ENCODE peak calls at places on chromosomes 12 and 14, in eight cellular contexts. H is A549, E is tibial nerve, J is spleen, Z is transverse colon, G is keratinocyte, U is fibroblast of lung, K is body of pancreas. N is an unnamed sample.
A peak's percentile ranks its signal among the peaks of the same experiment; 100 is the strongest.

GRCh38 chr12:11853126-11853525 is 203.7 kb downstream of the ETV6 start:
- DNase-seq in Z (peak; percentile 49), K (no peak), J (no peak), U (no peak), G (no peak), E (no peak), H (no peak), N (no peak)

GRCh38 chr14:102544745-102545460 is 35.3 kb upstream of the ANKRD9 start:
- DNase-seq in U (no peak), E (no peak), Z (peak; percentile 78), H (no peak), K (no peak), J (no peak), G (no peak), N (no peak)

GRCh38 chr14:74258705-74259035 is 19.4 kb downstream of the VSX2 start:
- DNase-seq in H (no peak), J (no peak), E (no peak), Z (no peak), U (no peak), G (no peak), K (no peak), N (no peak)

GRCh38 chr14:89701079-89702043 is 253.2 kb downstream of the EFCAB11 start:
- DNase-seq in U (peak; percentile 79), J (peak; percentile 98), E (peak; percentile 61), Z (peak; percentile 92), K (peak; percentile 89), H (peak; percentile 52), G (no peak), N (peak; percentile 84)

GRCh38 chr12:95318071-95318545 is 100.5 kb downstream of the VEZT start:
- DNase-seq in Z (no peak), E (no peak), J (no peak), G (no peak), U (peak; percentile 77), H (peak; percentile 96), K (no peak), N (peak; percentile 74)

GRCh38 chr12:108234155-108234554 is 105.0 kb downstream of the CMKLR1 start:
- DNase-seq in H (no peak), E (peak; percentile 34), J (no peak), U (no peak), K (no peak), G (no peak), Z (no peak), N (peak; percentile 5)

GRCh38 chr12:86526060-86526595 is 269.9 kb upstream of the MGAT4C start:
- DNase-seq in H (no peak), J (no peak), Z (no peak), U (no peak), K (no peak), G (no peak), E (no peak), N (no peak)

GRCh38 chr12:49872781-49873181 is 29.9 kb upstream of the BCDIN3D start:
- DNase-seq in H (no peak), E (no peak), J (no peak), G (no peak), Z (no peak), U (peak; percentile 22), K (no peak), N (peak; percentile 60)

GRCh38 chr12:48999371-49000131 is at the start of gene DDN:
- DNase-seq in K (peak; percentile 24), G (no peak), H (peak; percentile 63), Z (no peak), U (peak; percentile 17), E (no peak), J (peak; percentile 86), N (peak; percentile 29)

GRCh38 chr14:91873476-91874265 is 6.3 kb upstream of the TC2N start:
- DNase-seq in U (peak; percentile 36), E (no peak), K (no peak), H (no peak), Z (peak; percentile 59), G (no peak), J (peak; percentile 81), N (peak; percentile 31)

GRCh38 chr12:132524405-132524804 is 34.5 kb downstream of the FBRSL1 start:
- DNase-seq in H (peak; percentile 90), U (peak; percentile 17), K (no peak), Z (no peak), E (no peak), G (peak; percentile 86), J (no peak), N (peak; percentile 6)

GRCh38 chr12:45409966-45410365 is 194.1 kb downstream of the ANO6 start:
- DNase-seq in Z (no peak), U (peak; percentile 44), K (no peak), E (no peak), J (no peak), G (no peak), H (no peak), N (peak; percentile 45)

GRCh38 chr12:122943196-122943595 is 23.1 kb downstream of the ABCB9 start:
- DNase-seq in J (no peak), G (no peak), K (no peak), Z (no peak), U (no peak), H (no peak), E (no peak), N (peak; percentile 30)

GRCh38 chr12:47935196-47935595 is 28.2 kb upstream of the TMEM106C start:
- DNase-seq in U (peak; percentile 87), G (no peak), J (no peak), K (no peak), Z (no peak), H (no peak), E (peak; percentile 37), N (peak; percentile 86)

GRCh38 chr12:52441320-52441911 is 7.2 kb upstream of the KRT75 start:
- DNase-seq in U (no peak), G (no peak), Z (no peak), K (no peak), J (no peak), E (no peak), H (peak; percentile 14), N (peak; percentile 59)

GRCh38 chr12:82805812-82806497 is 119.2 kb downstream of the TMTC2 start:
- DNase-seq in E (no peak), Z (no peak), G (peak; percentile 11), H (no peak), K (no peak), U (no peak), J (no peak), N (peak; percentile 46)

GRCh38 chr12:1970331-1970900 is 33.8 kb downstream of the DCP1B start:
- DNase-seq in K (no peak), E (no peak), G (no peak), J (no peak), H (no peak), U (no peak), Z (no peak), N (no peak)

GRCh38 chr12:12926571-12927071 is 25.3 kb downstream of the GPRC5D start:
- DNase-seq in Z (no peak), J (no peak), K (peak; percentile 15), G (no peak), E (no peak), U (no peak), H (peak; percentile 64), N (peak; percentile 59)

GRCh38 chr14:81509838-81510452 is 23.7 kb downstream of the SEL1L start:
- DNase-seq in J (no peak), H (no peak), K (no peak), U (no peak), G (no peak), E (no peak), Z (no peak), N (no peak)
- H3K4me3 ChIP-seq in J (no peak overlapping the region), H (no peak overlapping the region), K (no peak overlapping the region), U (no peak overlapping the region), G (no peak overlapping the region), E (no peak overlapping the region), Z (no peak overlapping the region), N (no peak overlapping the region)

DNA sequence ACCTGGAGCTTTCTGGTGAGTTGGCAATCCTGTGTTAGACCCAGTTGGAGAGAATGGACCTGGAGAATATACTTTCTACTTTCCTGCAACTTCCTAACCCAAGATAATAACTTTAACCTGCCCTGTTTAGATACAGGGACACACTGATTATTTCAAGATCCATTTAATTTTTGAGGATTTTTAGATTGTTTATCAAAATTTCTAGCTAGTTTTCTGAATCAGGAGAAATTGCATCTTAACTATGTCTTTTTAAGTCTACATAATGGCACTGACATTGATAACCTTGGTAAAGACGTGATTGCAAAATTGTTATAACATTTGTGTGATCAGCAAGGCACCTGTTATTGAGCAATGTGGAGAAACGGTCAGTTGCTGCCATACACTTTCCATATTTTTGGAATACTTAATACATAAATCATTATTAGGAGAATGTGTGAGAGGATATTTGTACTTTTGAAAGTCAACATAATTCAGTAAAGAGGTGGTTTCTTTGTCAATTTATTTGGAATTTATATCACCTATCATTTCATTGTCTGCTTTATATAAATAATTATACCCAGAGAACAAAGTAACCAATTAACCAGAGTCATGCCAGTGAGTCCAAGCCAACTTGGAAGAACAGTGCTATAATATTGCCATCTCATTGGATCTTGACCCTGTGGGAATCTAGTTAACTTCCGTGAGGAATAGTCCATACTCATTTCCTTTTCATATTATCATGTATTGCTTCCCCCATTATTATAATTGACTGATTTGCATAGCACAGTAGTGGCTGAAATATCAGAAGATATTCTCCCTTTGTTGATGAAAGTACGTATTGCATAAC is 28.4 kb downstream of the NFYB start:
- DNase-seq in K (no peak), U (no peak), H (no peak), Z (no peak), G (no peak), J (no peak), E (no peak), N (no peak)
- TF ChIP-seq CTCF in K (no peak), U (no peak), H (peak; percentile 31), Z (no peak), G (no peak), J (peak; percentile 30), E (no peak), N (no peak)

GRCh38 chr12:126668961-126669360 is 1598.0 kb upstream of the TMEM132C start:
- DNase-seq in K (no peak), J (no peak), E (no peak), H (no peak), U (no peak), G (no peak), Z (no peak), N (peak; percentile 31)
- H3K4me3 ChIP-seq in K (no peak overlapping the region), J (no peak overlapping the region), E (no peak overlapping the region), H (no peak overlapping the region), U (no peak overlapping the region), G (no peak overlapping the region), Z (no peak overlapping the region), N (no peak overlapping the region)

DNA sequence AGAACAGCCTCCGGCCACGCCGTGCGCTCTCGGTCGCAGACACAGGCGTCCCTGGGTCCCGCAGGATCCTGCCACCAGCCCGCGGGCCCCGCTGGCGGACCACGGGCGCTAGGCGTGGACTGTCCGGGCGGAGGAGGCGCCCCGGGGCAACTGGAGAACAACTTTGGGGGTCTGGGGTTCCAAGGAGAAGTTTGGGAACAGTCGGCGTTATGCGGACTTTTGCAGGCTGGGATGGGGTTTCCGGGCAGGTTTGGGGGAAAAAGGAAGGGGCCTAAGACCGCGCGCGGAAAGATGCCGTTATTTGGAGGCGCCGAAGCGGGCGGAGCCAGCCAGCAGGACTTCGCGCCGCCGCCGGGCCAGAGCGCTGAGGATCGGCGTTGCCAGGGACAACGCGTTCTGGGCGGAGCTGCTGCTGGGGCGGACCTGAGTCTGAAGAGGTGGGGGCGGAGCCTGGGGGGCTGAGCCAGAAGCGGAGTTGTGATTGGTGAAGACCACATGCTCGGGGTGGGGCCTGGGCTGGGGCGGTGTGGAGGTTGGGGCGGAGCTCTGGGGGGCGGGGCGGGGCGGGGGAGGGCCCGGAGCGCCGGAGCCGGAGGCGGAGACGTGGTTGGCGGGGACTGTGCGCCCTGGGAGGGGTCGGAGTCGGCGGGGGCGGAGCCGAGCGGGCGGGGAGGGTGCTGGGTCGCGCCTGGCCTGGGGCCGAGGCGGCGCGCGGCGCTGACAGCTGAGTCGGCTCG is at the start of gene CYP46A1:
- DNase-seq in H (peak; percentile 99), Z (peak; percentile 100), U (peak; percentile 99), E (peak; percentile 99), J (peak; percentile 99), G (peak; percentile 95), K (peak; percentile 100), N (peak; percentile 100)
- TF ChIP-seq CTCF in H (no peak), Z (no peak), U (no peak), E (peak; percentile 29), J (no peak), G (no peak), K (no peak), N (no peak)